ENCODE peak calls at places on chromosome 7, in eight cellular contexts. C is stomach, P is Peyer's patch, Y is vagina, I is heart left ventricle, O is IMR-90, V is adrenal gland, H is H1. R is an unnamed sample.

GRCh38 chr7:72112530-72112929 is 299.6 kb downstream of the CALN1 start:
- DNase-seq in O (no peak), P (no peak), H (no peak), C (no peak), I (no peak), V (no peak), Y (no peak), R (no peak)

GRCh38 chr7:90383879-90384278 is 19.4 kb upstream of the CLDN12 start:
- DNase-seq in H (no peak), V (no peak), I (no peak), O (peak), C (no peak), P (no peak), Y (no peak), R (no peak)

GRCh38 chr7:87028636-87029035 is 30.8 kb downstream of the ELAPOR2 start:
- DNase-seq in H (no peak), I (no peak), P (no peak), O (no peak), C (no peak), Y (no peak), V (no peak), R (no peak)

GRCh38 chr7:111820621-111821020 is 258.3 kb upstream of the IMMP2L start:
- DNase-seq in Y (no peak), I (no peak), P (no peak), V (no peak), H (no peak), C (no peak), O (peak), R (no peak)

GRCh38 chr7:112143567-112143966 is 62.6 kb downstream of the DOCK4 start:
- DNase-seq in Y (no peak), H (no peak), P (no peak), C (no peak), I (no peak), V (no peak), O (peak), R (no peak)

GRCh38 chr7:90710466-90710850 is 114.3 kb downstream of the CDK14 start:
- DNase-seq in I (no peak), H (no peak), P (no peak), C (no peak), V (no peak), O (no peak), Y (no peak), R (no peak)

GRCh38 chr7:2313450-2314208 is 612 bp downstream of the SNX8 start:
- DNase-seq in O (no peak), I (no peak), Y (no peak), V (no peak), P (peak), H (no peak), C (peak), R (peak)

GRCh38 chr7:140126435-140127034 is 50.2 kb downstream of the KDM7A start:
- DNase-seq in C (no peak), O (no peak), H (no peak), V (no peak), I (no peak), Y (no peak), P (no peak), R (no peak)

GRCh38 chr7:83060218-83060617 is 102.5 kb downstream of the PCLO start:
- DNase-seq in P (peak), V (peak), O (no peak), H (no peak), I (peak), C (no peak), Y (no peak), R (no peak)

GRCh38 chr7:30165590-30165989 is 30.8 kb downstream of the MTURN start:
- DNase-seq in P (no peak), Y (no peak), O (no peak), H (no peak), C (no peak), V (no peak), I (no peak), R (no peak)

GRCh38 chr7:41930538-41931262 is 227.8 kb upstream of the INHBA start:
- DNase-seq in P (no peak), V (no peak), O (peak), I (no peak), H (no peak), Y (no peak), C (no peak), R (no peak)

GRCh38 chr7:27100601-27101187 is 1.8 kb downstream of the HOXA2 start:
- DNase-seq in H (no peak), O (peak), Y (peak), C (no peak), V (no peak), I (no peak), P (no peak), R (no peak)

GRCh38 chr7:70919491-70920073 is 212.4 kb upstream of the GALNT17 start:
- DNase-seq in C (no peak), O (no peak), Y (no peak), I (no peak), H (no peak), P (no peak), V (no peak), R (peak)

GRCh38 chr7:55130079-55130476 is 111.3 kb downstream of the EGFR start:
- DNase-seq in V (no peak), C (no peak), I (no peak), Y (no peak), H (no peak), P (no peak), O (peak), R (no peak)

GRCh38 chr7:46173526-46174191 is 252.6 kb upstream of the IGFBP3 start:
- DNase-seq in P (no peak), Y (no peak), C (peak), H (no peak), O (no peak), I (peak), V (no peak), R (no peak)

GRCh38 chr7:159109092-159110035 is 35.3 kb downstream of the VIPR2 start:
- DNase-seq in V (no peak), C (no peak), P (peak), I (no peak), Y (no peak), H (no peak), O (no peak), R (no peak)

GRCh38 chr7:137664846-137665245 is 181.9 kb downstream of the DGKI start:
- DNase-seq in H (no peak), Y (no peak), I (no peak), P (no peak), O (no peak), C (no peak), V (no peak), R (no peak)

GRCh38 chr7:81321922-81322321 is 403.1 kb upstream of the SEMA3C start:
- DNase-seq in O (no peak), C (no peak), I (no peak), P (no peak), Y (no peak), H (no peak), V (no peak), R (no peak)

GRCh38 chr7:114648680-114649079 is 234.1 kb downstream of the FOXP2 start:
- DNase-seq in I (no peak), Y (no peak), V (no peak), H (no peak), O (no peak), C (no peak), P (no peak), R (no peak)

GRCh38 chr7:157825325-157825724 is 488.5 kb downstream of the DNAJB6 start:
- DNase-seq in C (no peak), V (no peak), Y (no peak), O (no peak), H (no peak), P (no peak), I (no peak), R (no peak)

GRCh38 chr7:19519443-19519977 is 189.3 kb downstream of the POLR1F start:
- DNase-seq in C (no peak), Y (no peak), I (peak), P (no peak), V (no peak), O (no peak), H (no peak), R (no peak)

GRCh38 chr7:95546647-95547046 is 49.7 kb downstream of the PDK4 start:
- DNase-seq in V (no peak), P (no peak), Y (no peak), O (no peak), I (no peak), C (peak), H (no peak), R (no peak)

GRCh38 chr7:54859066-54859465 is 100.1 kb upstream of the SEC61G start:
- DNase-seq in H (no peak), Y (no peak), P (no peak), I (no peak), C (no peak), O (no peak), V (no peak), R (no peak)

GRCh38 chr7:73838642-73839041 is 3.7 kb downstream of the METTL27 start:
- DNase-seq in O (no peak), H (no peak), I (no peak), Y (no peak), C (no peak), V (no peak), P (no peak), R (no peak)

GRCh38 chr7:156104501-156105336 is 292.5 kb upstream of the SHH start:
- DNase-seq in I (no peak), C (no peak), Y (no peak), P (no peak), V (no peak), O (no peak), H (no peak), R (peak)

GRCh38 chr7:1233328-1234048 is 816 bp downstream of the UNCX start:
- DNase-seq in Y (no peak), V (no peak), I (no peak), C (no peak), H (no peak), O (no peak), P (no peak), R (no peak)
- H3K4me3 ChIP-seq in Y (no peak), V (no peak), I (no peak), C (no peak), H (no peak), O (no peak), P (no peak), R (no peak)

DNA sequence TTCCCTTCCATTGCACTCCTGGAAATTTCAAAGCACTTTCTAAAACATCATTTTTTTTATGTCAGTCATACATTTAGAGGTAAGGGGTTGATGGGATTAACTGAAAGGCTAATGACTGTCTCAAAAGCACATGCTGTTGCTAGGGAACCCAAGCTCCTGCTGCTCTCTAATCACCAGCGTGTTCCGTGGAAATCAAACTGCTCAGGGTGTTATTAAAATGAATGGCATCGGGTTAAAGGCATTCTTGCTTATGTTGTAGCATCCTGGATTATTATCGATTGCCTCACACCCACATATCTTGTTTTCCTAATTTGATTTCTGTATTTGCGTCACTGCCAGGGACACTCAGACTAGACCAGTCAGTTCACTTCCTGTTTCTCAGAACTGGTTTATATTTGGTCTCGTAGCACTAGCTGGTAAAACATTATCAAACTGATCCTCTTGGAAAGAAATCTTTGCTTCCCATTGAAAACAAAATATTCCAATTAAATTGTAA is 216.5 kb upstream of the MKLN1 start:
- DNase-seq in C (no peak), Y (no peak), O (peak), H (no peak), P (no peak), V (no peak), I (peak), R (no peak)
- TF ChIP-seq POLR2A in C (no peak), Y (no peak), O (peak), H (no peak), P (no peak), V (no peak), I (peak), R (no peak)

DNA sequence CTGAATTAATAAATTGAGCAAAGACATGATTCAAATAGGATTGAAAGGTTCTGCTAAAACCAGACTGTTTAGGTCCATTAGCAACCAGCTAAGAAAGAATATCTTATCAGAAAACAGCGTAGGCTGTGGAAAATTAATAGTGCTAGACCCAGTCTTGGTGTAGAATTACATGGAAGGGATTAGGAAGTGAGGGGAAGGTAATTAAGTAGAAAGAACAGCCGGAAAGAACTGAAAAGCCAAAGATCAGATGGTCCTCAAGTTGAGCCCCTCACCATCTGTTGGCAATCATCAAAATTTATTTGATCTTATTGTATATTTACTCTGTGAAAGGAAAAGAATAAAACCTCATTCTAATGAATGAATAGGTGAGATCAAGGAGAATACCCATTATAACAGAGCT is 50.1 kb downstream of the COL1A2 start:
- DNase-seq in I (no peak), Y (no peak), O (no peak), V (no peak), P (no peak), C (no peak), H (no peak), R (no peak)
- TF ChIP-seq CTCF in I (no peak), Y (no peak), O (no peak), V (no peak), P (no peak), C (no peak), H (no peak), R (no peak)

GRCh38 chr7:110502893-110503465 is 587.9 kb upstream of the LRRN3 start:
- DNase-seq in V (no peak), I (no peak), C (no peak), Y (no peak), O (peak), P (no peak), H (no peak), R (no peak)
- H3K4me3 ChIP-seq in V (no peak), I (no peak), C (no peak), Y (no peak), O (no peak), P (no peak), H (no peak), R (no peak)

DNA sequence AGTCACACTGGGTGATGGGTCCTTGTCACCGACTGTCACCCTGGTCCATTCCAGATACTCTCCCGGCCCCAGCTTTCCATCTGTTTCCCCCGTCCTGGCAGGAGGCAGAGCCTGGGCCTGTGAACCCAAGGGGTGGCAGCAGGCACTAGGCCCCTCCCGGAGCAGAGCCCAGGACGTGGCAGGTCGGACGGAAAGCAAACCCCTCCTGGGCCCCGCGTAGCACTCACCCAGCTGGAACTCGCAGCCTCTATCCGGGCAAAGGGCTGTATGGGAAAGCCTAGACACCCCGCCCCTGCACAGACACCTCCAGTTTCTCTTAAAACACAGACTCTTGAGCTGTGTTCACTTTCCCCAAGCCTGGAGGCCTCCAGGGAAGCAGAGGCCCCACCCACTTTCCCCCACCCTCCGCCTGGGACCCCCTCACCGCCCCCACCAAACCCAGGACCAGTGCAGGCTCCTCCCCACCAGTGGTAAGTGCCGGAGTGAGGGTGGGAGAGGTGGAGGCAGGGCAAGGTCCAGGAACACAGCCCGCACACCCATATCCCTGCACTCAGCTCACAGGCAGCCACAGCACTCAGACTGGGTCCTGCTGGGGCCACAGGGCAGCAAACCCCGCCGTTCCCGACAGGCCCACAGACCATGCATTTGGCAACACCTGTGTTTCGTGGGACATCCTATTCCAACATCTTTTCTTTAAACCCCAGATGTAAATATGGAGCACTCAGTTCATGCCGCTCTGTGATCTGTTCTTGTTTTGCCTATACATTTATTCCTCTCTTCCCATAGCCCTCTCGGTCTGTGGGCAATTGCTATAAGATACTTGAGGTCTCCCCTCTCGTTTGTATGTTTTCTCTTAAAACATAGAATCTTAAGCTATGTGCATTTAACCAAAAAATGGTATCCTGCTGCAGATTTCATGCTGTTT is 98.2 kb upstream of the PDGFA start:
- DNase-seq in O (no peak), Y (peak), P (peak), I (no peak), V (no peak), C (no peak), H (no peak), R (no peak)
- TF ChIP-seq POLR2A in O (no peak), Y (no peak), P (peak), I (no peak), V (no peak), C (no peak), H (no peak), R (no peak)

DNA sequence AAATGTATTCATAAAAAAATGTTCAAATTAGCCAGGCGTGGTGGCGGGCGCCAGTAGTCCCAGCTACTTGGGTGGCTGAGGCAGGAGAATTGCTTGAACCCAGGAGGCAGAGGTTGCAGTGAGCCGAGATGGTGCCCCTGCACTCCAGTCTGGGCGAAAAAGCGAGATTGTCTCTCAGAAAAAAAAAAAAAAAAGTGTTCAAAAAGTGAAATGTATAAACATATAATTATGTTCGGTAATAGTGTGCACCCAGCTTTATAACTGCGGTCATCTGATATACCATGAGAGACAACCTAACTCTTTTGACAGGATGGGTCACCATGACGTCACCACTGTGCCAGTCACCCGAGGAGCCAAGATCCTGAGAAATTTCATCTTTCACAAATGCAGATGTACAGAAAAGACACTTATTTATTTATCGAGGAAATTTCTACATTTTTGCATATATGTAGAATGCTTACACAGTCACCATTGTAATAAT is 594 bp upstream of the RP9 start:
- DNase-seq in Y (no peak), O (peak), I (no peak), P (no peak), V (no peak), H (no peak), C (no peak), R (no peak)
- TF ChIP-seq CTCF in Y (no peak), O (no peak), I (no peak), P (no peak), V (no peak), H (no peak), C (no peak), R (no peak)

GRCh38 chr7:103445228-103446020 is 583 bp downstream of the SLC26A5 start:
- DNase-seq in P (no peak), H (no peak), V (no peak), O (no peak), C (no peak), I (no peak), Y (no peak), R (no peak)

GRCh38 chr7:103447073-103447960 is 1.3 kb upstream of the SLC26A5 start:
- DNase-seq in C (peak), Y (no peak), H (peak), I (no peak), O (peak), V (peak), P (no peak), R (peak)

DNA sequence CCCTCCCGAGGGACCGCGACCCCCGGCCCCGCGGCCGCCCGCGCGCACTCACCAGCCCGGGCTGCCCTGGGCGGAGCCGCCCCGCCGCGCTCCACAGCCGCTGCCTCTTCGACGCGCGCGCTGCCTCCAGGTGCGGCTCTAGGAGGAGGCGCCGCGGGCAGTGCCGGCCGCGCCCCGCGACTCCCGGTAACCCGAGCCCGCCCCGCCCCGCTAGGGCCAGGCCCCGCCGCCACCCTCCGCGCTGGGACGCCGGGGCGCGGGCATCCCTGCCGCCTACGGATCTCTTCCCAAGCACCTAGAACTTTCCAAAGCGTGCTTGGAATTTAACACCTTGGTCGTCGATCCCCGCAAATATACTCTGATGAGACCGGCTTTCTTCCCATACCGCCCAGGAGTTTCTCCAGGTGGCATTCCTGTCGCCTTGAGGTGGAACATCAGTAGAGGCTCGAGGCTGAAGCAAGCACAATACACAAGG is at the start of gene SLC26A5:
- DNase-seq in O (no peak), H (no peak), Y (no peak), V (no peak), I (no peak), P (peak), C (peak), R (no peak)
- H3K4me3 ChIP-seq in O (peak), H (peak), Y (peak), V (no peak), I (no peak), P (peak), C (peak), R (no peak)

GRCh38 chr7:101936612-101937231 is 119.3 kb downstream of the CUX1 start:
- DNase-seq in H (peak), O (peak), I (peak), C (peak), V (no peak), P (peak), Y (no peak), R (no peak)
- TF ChIP-seq POLR2A in H (peak), O (no peak), I (no peak), C (no peak), V (no peak), P (no peak), Y (no peak), R (no peak)